ENCODE peak calls at places on chromosome 12, in four cellular contexts. M is H1, T is HepG2, R is SK-N-SH. Z is an unnamed sample.

GRCh38 chr12:75603475-75603874 is 92.1 kb upstream of the KRR1 start:
- DNase-seq in T (no peak), R (no peak), M (no peak), Z (no peak)

GRCh38 chr12:64797156-64797555 is 27.3 kb upstream of the TBC1D30 start:
- DNase-seq in M (no peak), T (peak; percentile 31), R (no peak), Z (no peak)

GRCh38 chr12:40632933-40633332 is 59.3 kb upstream of the CNTN1 start:
- DNase-seq in T (no peak), M (no peak), R (no peak), Z (no peak)

GRCh38 chr12:29158364-29158763 is 9.3 kb downstream of the FAR2 start:
- DNase-seq in R (no peak), T (no peak), M (no peak), Z (no peak)

GRCh38 chr12:60172696-60173095 is 576.9 kb downstream of the SLC16A7 start:
- DNase-seq in M (no peak), R (no peak), T (no peak), Z (no peak)

GRCh38 chr12:112938751-112939150 is 477 bp downstream of the OAS3 start:
- DNase-seq in R (no peak), T (no peak), M (no peak), Z (no peak)

GRCh38 chr12:65608319-65608916 is 215.9 kb upstream of the HMGA2 start:
- DNase-seq in T (no peak), M (no peak), R (no peak), Z (no peak)

GRCh38 chr12:58809064-58809607 is 111.2 kb downstream of the LRIG3 start:
- DNase-seq in T (no peak), R (no peak), M (no peak), Z (no peak)

GRCh38 chr12:27447761-27448160 is 1.2 kb downstream of the SMCO2 start:
- DNase-seq in T (no peak), M (no peak), R (no peak), Z (no peak)

GRCh38 chr12:10018390-10018789 is 8.0 kb downstream of the CLEC12B start:
- DNase-seq in M (no peak), T (no peak), R (no peak), Z (no peak)

GRCh38 chr12:31233061-31233730 is 92.8 kb downstream of the SINHCAF start:
- DNase-seq in M (no peak), R (no peak), T (no peak), Z (no peak)

GRCh38 chr12:120574106-120574505 is 7.1 kb downstream of the POP5 start:
- DNase-seq in M (no peak), R (no peak), T (no peak), Z (no peak)

GRCh38 chr12:46472893-46473633 is 100.5 kb upstream of the SLC38A2 start:
- DNase-seq in R (peak; percentile 47), M (no peak), T (peak; percentile 60), Z (no peak)

GRCh38 chr12:30286345-30286926 is 409.2 kb downstream of the IPO8 start:
- DNase-seq in M (no peak), T (peak; percentile 6), R (peak; percentile 24), Z (no peak)

GRCh38 chr12:68482660-68483059 is 128.0 kb upstream of the RAP1B start:
- DNase-seq in T (no peak), M (no peak), R (no peak), Z (peak; percentile 89)

GRCh38 chr12:110266980-110267620 is 13.9 kb upstream of the ATP2A2 start:
- DNase-seq in T (no peak), R (peak; percentile 53), M (no peak), Z (no peak)

GRCh38 chr12:103561174-103561573 is 25.9 kb upstream of the STAB2 start:
- DNase-seq in M (no peak), R (no peak), T (no peak), Z (no peak)

GRCh38 chr12:52007158-52007921 is 594 bp downstream of the TAMALIN start:
- DNase-seq in T (no peak), M (no peak), R (no peak), Z (no peak)

GRCh38 chr12:120010661-120011230 is 21.7 kb downstream of the BICDL1 start:
- DNase-seq in T (no peak), R (no peak), M (no peak), Z (no peak)

GRCh38 chr12:70831538-70831937 is 89.0 kb downstream of the PTPRR start:
- DNase-seq in M (no peak), T (no peak), R (no peak), Z (no peak)

GRCh38 chr12:6551063-6551461 is 4.8 kb downstream of the IFFO1 start:
- DNase-seq in M (no peak), R (no peak), T (no peak), Z (no peak)

GRCh38 chr12:71755146-71755892 is 656 bp downstream of the RAB21 start:
- DNase-seq in R (peak; percentile 18), T (peak; percentile 18), M (no peak), Z (peak; percentile 30)

GRCh38 chr12:87270894-87271293 is 758.3 kb downstream of the C12orf50 start:
- DNase-seq in T (no peak), R (no peak), M (no peak), Z (no peak)

DNA sequence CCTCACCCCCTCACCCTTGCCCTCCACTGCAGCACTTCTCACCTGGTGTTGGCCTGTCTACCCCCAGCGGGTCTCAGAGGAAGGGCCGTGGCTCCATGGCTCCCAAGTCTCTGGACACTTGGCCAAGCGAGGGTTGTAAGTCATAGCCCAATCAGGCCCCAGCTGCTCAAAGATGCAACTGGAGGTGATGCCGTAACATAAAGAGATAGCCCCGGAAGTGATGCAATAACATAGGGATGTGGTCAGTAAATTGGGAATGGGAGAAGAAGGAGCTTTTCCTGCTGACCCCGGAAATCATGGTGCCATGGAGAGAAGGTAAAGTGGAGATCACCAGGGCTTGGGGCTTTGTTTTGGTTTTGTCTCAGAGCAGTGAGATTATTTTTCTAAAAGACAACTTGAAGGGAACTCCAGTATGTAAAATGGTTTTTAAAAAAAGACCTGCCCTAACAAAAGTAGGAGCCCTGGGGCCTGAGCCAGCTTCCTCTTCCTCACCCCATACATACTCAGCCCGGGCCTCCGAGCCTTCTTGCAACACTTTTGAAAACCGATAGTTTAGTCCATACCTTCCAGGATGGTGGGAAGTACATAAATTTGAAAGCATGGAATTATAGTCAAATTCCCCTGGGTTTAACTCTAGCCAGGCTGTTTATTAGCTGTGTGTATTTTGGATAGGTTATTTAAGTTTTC is 212.5 kb downstream of the CRADD start:
- DNase-seq in T (no peak), R (no peak), M (no peak), Z (no peak)
- TF ChIP-seq TCF12 in T (no peak), R (no peak), M (no peak), Z (no peak)

GRCh38 chr12:93862424-93862823 is 185.2 kb downstream of the CRADD start:
- DNase-seq in M (no peak), R (no peak), T (no peak), Z (no peak)
- TF ChIP-seq TCF12 in M (no peak), R (no peak), T (no peak), Z (no peak)

GRCh38 chr12:26058308-26058707 is 66.5 kb downstream of the BHLHE41 start:
- DNase-seq in T (no peak), R (no peak), M (no peak), Z (no peak)
- TF ChIP-seq TCF12 in T (no peak), R (no peak), M (no peak), Z (no peak)

DNA sequence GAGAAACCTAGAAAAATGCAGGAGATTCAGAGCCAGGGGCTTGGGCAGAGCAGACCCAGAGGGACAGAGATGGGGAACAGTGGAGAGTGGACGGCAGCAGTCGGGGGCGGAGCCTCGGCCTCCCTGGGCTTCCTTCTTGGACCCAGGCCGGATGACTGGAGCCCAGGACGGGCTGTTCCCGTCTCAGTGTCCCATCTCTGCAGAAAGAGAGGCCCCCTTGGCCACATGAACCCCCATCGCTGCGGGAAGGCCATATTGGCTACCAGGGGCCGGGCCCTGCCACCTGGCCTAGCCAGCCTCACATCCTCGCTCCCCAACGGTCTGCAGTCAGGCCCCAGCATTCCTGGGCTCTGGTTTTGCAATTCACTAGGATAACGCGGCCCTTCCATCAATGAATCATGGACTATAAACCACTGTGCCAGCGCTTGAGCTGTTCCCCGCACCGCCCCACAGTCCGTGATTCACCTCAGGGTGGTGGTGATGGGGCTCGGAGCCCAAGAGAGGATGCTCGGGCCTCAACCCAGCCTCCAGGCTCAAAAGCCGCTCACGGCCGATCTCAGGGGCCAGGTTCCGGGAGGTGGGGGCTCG is 116.5 kb downstream of the RFLNA start:
- DNase-seq in M (no peak), R (peak; percentile 69), T (no peak), Z (no peak)
- TF ChIP-seq TCF12 in M (no peak), R (peak; percentile 58), T (no peak), Z (no peak)

GRCh38 chr12:89353188-89353822 is 1.0 kb upstream of the DUSP6 start:
- DNase-seq in M (no peak), T (peak; percentile 89), R (peak; percentile 94), Z (no peak)

GRCh38 chr12:89354630-89354931 is 2.3 kb upstream of the DUSP6 start:
- DNase-seq in R (no peak), M (no peak), T (no peak), Z (no peak)

GRCh38 chr12:89355243-89356068 is 3.2 kb upstream of the DUSP6 start:
- DNase-seq in R (peak; percentile 58), M (no peak), T (peak; percentile 65), Z (no peak)

GRCh38 chr12:89352492-89353187 is at the start of gene DUSP6:
- DNase-seq in M (peak; percentile 96), R (peak; percentile 93), T (peak; percentile 98), Z (no peak)

GRCh38 chr12:89353823-89354629 is 1.7 kb upstream of the DUSP6 start:
- DNase-seq in T (peak; percentile 85), R (peak; percentile 84), M (peak; percentile 67), Z (no peak)
- TF ChIP-seq TCF12 in T (peak; percentile 85), R (no peak), M (peak; percentile 91), Z (no peak)

GRCh38 chr12:44019118-44019517 is 183.2 kb downstream of the TMEM117 start:
- DNase-seq in R (no peak), M (no peak), T (no peak), Z (no peak)

DNA sequence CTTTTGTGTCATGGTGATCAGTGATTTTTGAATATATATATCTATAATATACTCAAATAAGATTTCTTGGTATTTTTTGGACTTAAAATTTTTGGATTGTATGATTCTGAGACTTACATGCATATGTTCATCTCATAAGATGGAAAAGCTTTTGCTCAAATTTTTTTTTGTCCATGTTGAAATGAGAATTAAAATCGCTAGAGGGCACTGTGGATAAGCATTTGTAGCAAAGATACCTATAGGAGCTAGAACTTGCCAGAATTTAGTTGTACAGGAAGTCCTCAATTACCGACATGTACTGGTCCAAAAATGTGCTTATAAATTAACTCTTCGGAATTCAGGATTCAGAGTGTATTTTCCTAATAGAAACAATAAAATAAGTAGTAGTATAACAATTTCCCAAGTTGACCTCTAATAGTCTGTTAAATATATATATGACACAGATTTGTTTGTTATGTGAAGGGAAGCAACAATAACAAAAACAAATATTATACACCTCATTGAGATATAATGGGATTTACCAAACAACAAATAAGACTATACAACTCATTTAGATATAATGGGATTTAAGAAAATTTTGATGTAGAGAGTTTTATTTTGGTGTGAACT is 179.6 kb downstream of the TMEM117 start:
- DNase-seq in R (peak; percentile 23), T (peak; percentile 43), M (no peak), Z (peak; percentile 32)
- TF ChIP-seq TCF12 in R (no peak), T (no peak), M (no peak), Z (no peak)